ENCODE peak calls at places on chromosomes 7 and 10, in four cellular contexts. One of them, this sample, is unnamed. For H3K27me3 and H3K36me3, the result is how much of the 10 kb centered on the place peaks cover.

GRCh38 chr10:117543245-117543998 is 876 bp downstream of the EMX2 start:
- DNase-seq in uterus: peak
- DNase-seq in adrenal gland: no peak
- DNase-seq in Peyer's patch: peak
- DNase-seq in this sample: no peak

GRCh38 chr7:155509025-155509724 is 37.2 kb downstream of the CNPY1 start:
- DNase-seq in Peyer's patch: no peak
- DNase-seq in uterus: no peak
- DNase-seq in adrenal gland: no peak
- DNase-seq in this sample: no peak

GRCh38 chr7:2939193-2939885 is 95.2 kb upstream of the GNA12 start:
- DNase-seq in uterus: no peak
- DNase-seq in Peyer's patch: peak
- DNase-seq in adrenal gland: no peak
- DNase-seq in this sample: no peak

GRCh38 chr7:87058739-87059524 is 522 bp downstream of the ELAPOR2 start:
- DNase-seq in uterus: peak
- DNase-seq in Peyer's patch: peak
- DNase-seq in adrenal gland: peak
- DNase-seq in this sample: peak

GRCh38 chr7:92750961-92751360 is 85.4 kb downstream of the CDK6 start:
- DNase-seq in adrenal gland: no peak
- DNase-seq in uterus: no peak
- DNase-seq in Peyer's patch: no peak
- DNase-seq in this sample: no peak

GRCh38 chr10:14736600-14737081 is 38.1 kb downstream of the FAM107B start:
- DNase-seq in adrenal gland: peak
- DNase-seq in Peyer's patch: no peak
- DNase-seq in uterus: peak
- DNase-seq in this sample: no peak

GRCh38 chr10:63438506-63439498 is 27.0 kb downstream of the JMJD1C start:
- DNase-seq in adrenal gland: no peak
- DNase-seq in Peyer's patch: no peak
- DNase-seq in uterus: no peak
- DNase-seq in this sample: no peak

GRCh38 chr10:21751341-21752310 is 217.6 kb downstream of the MLLT10 start:
- DNase-seq in adrenal gland: no peak
- DNase-seq in Peyer's patch: no peak
- DNase-seq in uterus: no peak
- DNase-seq in this sample: no peak

GRCh38 chr7:99249985-99250575 is 22.6 kb upstream of the MYH16 start:
- DNase-seq in Peyer's patch: no peak
- DNase-seq in uterus: no peak
- DNase-seq in adrenal gland: no peak
- DNase-seq in this sample: no peak

GRCh38 chr10:106107711-106108110 is 1056.8 kb downstream of the SORCS1 start:
- DNase-seq in adrenal gland: no peak
- DNase-seq in Peyer's patch: no peak
- DNase-seq in uterus: no peak
- DNase-seq in this sample: no peak

GRCh38 chr10:17649836-17650235 is 5.9 kb downstream of the STAM start:
- DNase-seq in adrenal gland: no peak
- DNase-seq in Peyer's patch: no peak
- DNase-seq in uterus: no peak
- DNase-seq in this sample: no peak

DNA sequence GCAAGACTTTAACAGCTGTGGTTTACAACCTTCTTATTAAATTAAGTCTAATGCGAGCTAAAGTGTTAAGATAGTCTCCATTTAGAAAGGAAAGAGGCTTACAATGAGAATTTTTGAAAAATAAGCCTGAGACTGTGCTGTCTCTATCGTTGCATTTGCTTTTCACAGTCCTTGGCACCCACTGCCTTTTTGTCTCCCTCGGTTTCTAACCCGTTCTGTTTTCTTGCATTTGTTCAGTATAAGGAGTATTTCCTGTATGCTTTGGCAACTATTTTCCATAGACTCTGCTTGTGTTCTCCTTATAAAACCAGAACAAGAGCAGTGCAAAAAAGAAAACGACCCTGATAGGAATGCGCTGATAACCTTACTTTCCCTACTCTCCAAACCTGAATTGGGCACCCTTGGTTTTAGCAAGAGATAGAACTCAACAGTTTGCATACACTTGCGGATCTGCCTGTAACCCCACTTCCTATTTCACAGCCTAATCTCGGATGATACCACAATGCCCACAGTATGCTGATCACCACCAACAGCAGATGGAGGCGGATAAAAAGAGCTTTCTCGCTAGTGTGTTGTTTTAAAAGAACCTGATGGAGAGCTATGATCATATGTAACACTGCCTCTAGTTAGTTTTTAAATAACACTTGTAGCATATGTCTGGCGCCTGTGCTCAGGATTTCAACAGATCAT is 1.5 kb upstream of the ARHGAP12 start:
- DNase-seq in uterus: no peak
- DNase-seq in adrenal gland: no peak
- DNase-seq in Peyer's patch: no peak
- DNase-seq in this sample: no peak
- H3K4me3 ChIP-seq in uterus: peak
- H3K4me3 ChIP-seq in adrenal gland: no peak
- H3K4me3 ChIP-seq in Peyer's patch: peak
- H3K4me3 ChIP-seq in this sample: no peak

GRCh38 chr10:1328951-1329614 is 272.9 kb downstream of the WDR37 start:
- DNase-seq in adrenal gland: no peak
- DNase-seq in uterus: no peak
- DNase-seq in Peyer's patch: no peak
- DNase-seq in this sample: no peak
- H3K27me3 ChIP-seq in adrenal gland: under half
- H3K27me3 ChIP-seq in uterus: under half
- H3K27me3 ChIP-seq in Peyer's patch: under half
- H3K27me3 ChIP-seq in this sample: under half

DNA sequence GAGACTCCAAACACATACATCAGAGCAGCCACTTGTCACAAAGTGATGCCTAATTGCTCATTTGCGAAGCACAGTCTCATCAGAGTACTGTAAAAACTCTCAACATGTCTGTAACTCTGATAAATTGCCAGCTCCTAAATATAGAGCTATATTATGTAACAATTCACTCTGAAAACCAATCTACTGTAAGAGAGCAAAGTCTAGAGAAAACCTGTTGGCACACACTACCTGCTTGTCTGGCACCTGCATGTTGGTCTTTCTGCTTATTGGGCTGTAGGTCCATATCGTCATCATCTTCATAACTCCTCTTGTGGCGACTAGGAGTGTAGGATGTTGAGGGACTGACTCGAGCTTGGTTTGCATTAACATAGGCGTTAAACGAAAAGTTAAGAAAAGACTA is 19.8 kb downstream of the MCMBP start:
- DNase-seq in uterus: no peak
- DNase-seq in Peyer's patch: no peak
- DNase-seq in adrenal gland: no peak
- DNase-seq in this sample: no peak
- H3K36me3 ChIP-seq in uterus: under half
- H3K36me3 ChIP-seq in Peyer's patch: under half
- H3K36me3 ChIP-seq in adrenal gland: under half
- H3K36me3 ChIP-seq in this sample: under half

DNA sequence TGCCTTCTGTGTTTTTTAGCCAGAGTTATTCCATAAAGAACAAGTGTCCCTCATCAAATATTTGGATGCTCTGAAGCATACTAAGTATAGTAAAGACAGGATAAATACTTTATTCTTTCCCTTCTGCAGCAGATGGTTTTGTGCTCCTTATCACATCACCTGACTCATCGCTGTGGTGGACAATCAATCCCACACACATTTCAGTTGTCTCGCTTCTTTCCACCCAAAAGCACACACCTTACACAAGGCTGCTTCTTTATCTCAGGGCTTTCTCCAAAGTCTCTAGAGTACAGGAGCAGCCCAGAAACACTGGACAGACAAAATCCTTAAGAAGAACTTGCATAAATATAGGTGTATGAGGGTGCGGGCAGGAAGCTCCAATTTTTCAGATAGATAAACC is 43.4 kb downstream of the IGF2BP3 start:
- DNase-seq in Peyer's patch: no peak
- DNase-seq in uterus: no peak
- DNase-seq in adrenal gland: no peak
- DNase-seq in this sample: no peak
- H3K4me3 ChIP-seq in Peyer's patch: no peak
- H3K4me3 ChIP-seq in uterus: no peak
- H3K4me3 ChIP-seq in adrenal gland: no peak
- H3K4me3 ChIP-seq in this sample: no peak

DNA sequence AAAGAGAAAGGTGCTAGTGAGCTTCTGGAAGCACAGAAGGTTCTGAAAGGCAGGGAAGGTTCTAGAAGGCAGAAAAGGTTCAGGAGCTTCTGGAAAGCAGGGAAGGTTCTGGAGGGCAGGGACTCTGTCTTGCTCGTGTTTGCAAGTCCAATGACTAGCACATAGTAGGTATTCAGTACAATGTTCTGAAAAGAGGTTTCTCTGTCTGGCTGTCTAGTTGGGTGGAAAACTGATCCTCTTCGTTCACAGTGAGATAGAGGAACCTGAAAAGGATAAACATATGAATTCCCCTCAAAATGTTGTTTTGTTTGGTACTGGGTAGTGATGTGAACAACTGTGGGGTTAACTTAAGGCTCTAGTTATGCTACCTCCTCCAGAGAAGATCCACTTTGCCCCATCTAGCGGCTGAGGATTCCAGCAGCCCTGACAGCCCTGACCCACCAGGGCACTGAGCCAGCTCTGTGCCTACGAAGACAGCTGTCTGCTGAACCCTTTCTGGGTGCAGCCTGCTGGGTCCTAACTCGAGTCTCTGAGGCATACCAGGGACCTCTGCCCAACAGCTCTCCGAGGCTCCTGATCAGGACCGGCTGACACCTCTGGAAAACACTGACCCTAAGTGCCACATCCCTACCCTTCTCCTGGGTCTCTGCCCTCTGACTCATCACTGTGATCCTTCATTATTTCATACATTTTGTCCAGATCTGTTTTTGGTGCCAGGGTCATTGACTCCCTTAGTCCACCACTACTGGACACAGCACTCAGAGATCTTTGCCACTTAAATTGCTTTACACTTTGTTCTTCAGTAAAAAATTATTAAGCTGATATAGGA is 15.4 kb downstream of the PTPRN2 start:
- DNase-seq in uterus: no peak
- DNase-seq in adrenal gland: peak
- DNase-seq in Peyer's patch: no peak
- DNase-seq in this sample: no peak
- H3K27me3 ChIP-seq in uterus: under half
- H3K27me3 ChIP-seq in adrenal gland: under half
- H3K27me3 ChIP-seq in Peyer's patch: under half
- H3K27me3 ChIP-seq in this sample: under half

DNA sequence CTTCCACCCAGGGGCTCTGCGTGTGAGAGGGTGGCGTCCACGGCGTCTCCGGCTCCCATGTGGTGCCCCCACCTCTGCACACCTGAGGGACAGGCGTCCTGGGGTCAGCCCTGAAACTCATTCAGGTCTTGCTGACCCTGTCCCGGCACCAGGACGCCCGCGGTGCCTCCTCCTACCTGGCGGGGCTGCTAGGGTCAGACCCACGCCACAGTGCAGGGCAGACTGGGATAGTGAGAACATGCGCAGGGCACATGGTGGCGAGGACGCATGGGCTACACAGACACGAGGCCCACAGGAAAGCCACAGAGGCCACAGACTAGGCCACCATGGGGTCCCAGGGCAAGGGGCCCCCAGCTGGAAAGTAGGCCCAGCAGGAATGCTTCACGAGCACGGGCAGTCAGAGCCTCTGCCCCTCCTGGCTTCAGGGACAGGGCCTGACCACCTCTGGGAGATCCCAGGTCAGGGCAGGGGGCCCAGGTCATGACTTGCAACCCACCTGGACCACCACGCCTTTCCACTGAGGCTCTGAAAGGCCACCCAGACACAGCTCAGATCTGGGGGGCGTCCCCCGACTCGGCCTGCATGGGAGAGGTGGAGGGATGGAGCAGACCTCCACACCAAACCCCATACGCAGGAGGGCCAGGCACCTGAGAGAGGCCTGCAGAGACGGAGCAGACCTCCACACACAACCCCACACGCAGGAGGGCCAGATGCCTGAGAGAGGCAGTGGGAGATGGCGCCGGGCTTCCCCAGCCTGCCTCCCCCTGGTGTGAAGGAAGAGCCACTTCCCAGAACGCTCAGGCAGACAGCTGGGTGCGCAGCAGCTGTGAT is 188.6 kb downstream of the ELFN1 start:
- DNase-seq in Peyer's patch: no peak
- DNase-seq in uterus: no peak
- DNase-seq in adrenal gland: no peak
- DNase-seq in this sample: no peak
- H3K36me3 ChIP-seq in Peyer's patch: under half
- H3K36me3 ChIP-seq in uterus: under half
- H3K36me3 ChIP-seq in adrenal gland: under half
- H3K36me3 ChIP-seq in this sample: under half

GRCh38 chr7:71457881-71458590 is 326.1 kb downstream of the GALNT17 start:
- DNase-seq in Peyer's patch: no peak
- DNase-seq in adrenal gland: no peak
- DNase-seq in uterus: no peak
- DNase-seq in this sample: no peak
- H3K4me3 ChIP-seq in Peyer's patch: no peak
- H3K4me3 ChIP-seq in adrenal gland: no peak
- H3K4me3 ChIP-seq in uterus: no peak
- H3K4me3 ChIP-seq in this sample: no peak

DNA sequence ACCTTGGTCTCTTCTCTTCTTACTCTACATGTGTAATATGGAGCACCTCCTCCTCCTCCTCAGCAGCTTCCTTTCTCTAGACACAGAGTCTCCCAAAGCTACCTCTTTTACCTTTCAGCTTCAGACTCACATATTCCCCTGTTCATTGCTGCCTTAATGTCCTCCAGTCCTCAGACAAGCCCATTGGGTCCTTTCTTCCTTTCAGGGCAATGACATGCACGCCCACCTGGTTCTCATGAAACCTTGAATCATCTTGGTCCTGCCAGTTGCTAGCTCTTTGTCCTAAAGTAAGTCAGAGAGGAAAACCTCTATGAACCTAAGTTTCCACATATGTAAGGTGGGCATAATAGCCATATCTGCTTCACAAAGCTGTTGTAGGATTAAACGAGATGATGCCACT is 227.0 kb downstream of the RPS24 start:
- DNase-seq in Peyer's patch: no peak
- DNase-seq in uterus: no peak
- DNase-seq in adrenal gland: no peak
- DNase-seq in this sample: no peak
- H3K27me3 ChIP-seq in Peyer's patch: under half
- H3K27me3 ChIP-seq in uterus: under half
- H3K27me3 ChIP-seq in adrenal gland: under half
- H3K27me3 ChIP-seq in this sample: under half

GRCh38 chr7:128836729-128837348 is 6.6 kb downstream of the FLNC start:
- DNase-seq in Peyer's patch: no peak
- DNase-seq in uterus: peak
- DNase-seq in adrenal gland: no peak
- DNase-seq in this sample: no peak
- H3K36me3 ChIP-seq in Peyer's patch: under half
- H3K36me3 ChIP-seq in uterus: under half
- H3K36me3 ChIP-seq in adrenal gland: under half
- H3K36me3 ChIP-seq in this sample: under half